ENCODE peak calls at places on chromosomes 1 and 21, in nine cellular contexts. M is cardiac fibroblast, K is neuronal stem cell, P is AG04450, U is hippocampal formation, Y is colonic mucosa, F is lung, J is immature natural killer cell, D is Calu3. E is an unnamed sample.

GRCh38 chr21:42616366-42617340 is 36.8 kb upstream of the PDE9A start:
- DNase-seq in M (no peak), K (no peak), P (no peak), U (no peak), Y (no peak), F (no peak), J (peak), D (no peak), E (no peak)

GRCh38 chr1:154866995-154867795 is 2.9 kb downstream of the KCNN3 start:
- DNase-seq in M (peak), K (no peak), P (peak), U (peak), Y (no peak), F (no peak), J (no peak), D (peak), E (no peak)

GRCh38 chr1:156882543-156882942 is 11.0 kb upstream of the PEAR1 start:
- DNase-seq in M (no peak), K (no peak), P (no peak), U (no peak), Y (no peak), F (no peak), J (no peak), D (no peak), E (no peak)

GRCh38 chr1:240405751-240406150 is 206.2 kb downstream of the GREM2 start:
- DNase-seq in M (no peak), K (peak), P (no peak), U (no peak), Y (no peak), F (no peak), J (no peak), D (no peak), E (no peak)

GRCh38 chr1:109863699-109864062 is 47.0 kb upstream of the CSF1 start:
- DNase-seq in M (peak), K (no peak), P (no peak), U (no peak), Y (no peak), F (no peak), J (peak), D (no peak), E (no peak)

GRCh38 chr1:50352428-50352827 is 70.8 kb downstream of the DMRTA2 start:
- DNase-seq in M (peak), K (no peak), P (no peak), U (no peak), Y (no peak), F (no peak), J (no peak), D (no peak), E (no peak)

GRCh38 chr1:33248244-33248643 is 8.0 kb upstream of the ZNF362 start:
- DNase-seq in M (no peak), K (no peak), P (no peak), U (no peak), Y (no peak), F (no peak), J (no peak), D (no peak), E (no peak)

GRCh38 chr1:61692155-61692783 is 32.7 kb downstream of the TM2D1 start:
- DNase-seq in M (peak), K (no peak), P (peak), U (no peak), Y (peak), F (no peak), J (no peak), D (no peak), E (no peak)

GRCh38 chr1:172680733-172681275 is 21.9 kb downstream of the FASLG start:
- DNase-seq in M (no peak), K (no peak), P (no peak), U (no peak), Y (no peak), F (no peak), J (no peak), D (no peak), E (no peak)

GRCh38 chr1:236156512-236157208 is 14.3 kb downstream of the GPR137B start:
- DNase-seq in M (no peak), K (no peak), P (no peak), U (no peak), Y (no peak), F (peak), J (peak), D (no peak), E (no peak)

GRCh38 chr1:182709225-182709764 is 24.9 kb upstream of the RGS8 start:
- DNase-seq in M (no peak), K (no peak), P (no peak), U (no peak), Y (no peak), F (no peak), J (no peak), D (no peak), E (no peak)

GRCh38 chr1:234433563-234434285 is 45.3 kb downstream of the TARBP1 start:
- DNase-seq in M (peak), K (no peak), P (peak), U (no peak), Y (no peak), F (no peak), J (no peak), D (no peak), E (no peak)

GRCh38 chr1:201876148-201876547 is 12.6 kb upstream of the SHISA4 start:
- DNase-seq in M (peak), K (no peak), P (no peak), U (no peak), Y (no peak), F (no peak), J (no peak), D (peak), E (no peak)

GRCh38 chr1:41672173-41672572 is 187.7 kb upstream of the EDN2 start:
- DNase-seq in M (peak), K (no peak), P (peak), U (no peak), Y (no peak), F (no peak), J (no peak), D (peak), E (no peak)

GRCh38 chr1:32549601-32550000 is 10.4 kb downstream of the ZBTB8A start:
- DNase-seq in M (no peak), K (no peak), P (no peak), U (no peak), Y (no peak), F (no peak), J (no peak), D (no peak), E (no peak)

GRCh38 chr1:220956861-220957605 is 77.8 kb downstream of the HLX start:
- DNase-seq in M (peak), K (no peak), P (peak), U (no peak), Y (no peak), F (no peak), J (no peak), D (no peak), E (no peak)

GRCh38 chr1:167738158-167738557 is 16.4 kb downstream of the MPZL1 start:
- DNase-seq in M (no peak), K (no peak), P (no peak), U (no peak), Y (no peak), F (no peak), J (no peak), D (no peak), E (no peak)

GRCh38 chr1:59083946-59084865 is 212.7 kb upstream of the FGGY start:
- DNase-seq in M (peak), K (no peak), P (no peak), U (no peak), Y (no peak), F (no peak), J (no peak), D (no peak), E (no peak)

GRCh38 chr1:179305450-179305849 is 11.9 kb downstream of the SOAT1 start:
- DNase-seq in M (peak), K (no peak), P (no peak), U (no peak), Y (no peak), F (no peak), J (no peak), D (no peak), E (no peak)

GRCh38 chr1:218823291-218823900 is 350.3 kb upstream of the LYPLAL1 start:
- DNase-seq in M (peak), K (no peak), P (peak), U (no peak), Y (no peak), F (no peak), J (no peak), D (peak), E (no peak)

GRCh38 chr1:78333426-78334012 is 157.3 kb upstream of the PTGFR start:
- DNase-seq in M (peak), K (no peak), P (peak), U (no peak), Y (no peak), F (no peak), J (no peak), D (peak), E (peak)